ENCODE peak calls at places on chromosome 1, in eight cellular contexts. M is NCI-H1092 treated with DMSO at 0.1 percent for 48 hours; C is posterior cingulate gyrus; I is left ventricle myocardium inferior; Z is NK-92 treated with Interleukin-12 subunit alpha and Interleukin-12 subunit beta, amount 100 ng/mL, for 24 hours; E is activated T-cell treated with anti-CD3 and anti-CD28 coated beads for 24 hours; W is spleen; A is M059J. Y is an unnamed sample.

GRCh38 chr1:226938903-226939438 is 1.1 kb upstream of the COQ8A start:
- DNase-seq in A (peak; percentile 68), E (no peak), M (peak; percentile 42), W (no peak), Z (no peak), I (no peak), C (no peak), Y (no peak)

GRCh38 chr1:153395136-153395685 is 4.3 kb upstream of the S100A8 start:
- DNase-seq in A (peak; percentile 28), I (peak; percentile 37), C (no peak), E (no peak), W (no peak), Z (no peak), M (no peak), Y (no peak)

GRCh38 chr1:56798053-56798471 is 21.1 kb downstream of the FYB2 start:
- DNase-seq in M (no peak), I (no peak), A (peak; percentile 83), Z (no peak), W (no peak), C (no peak), E (no peak), Y (no peak)

GRCh38 chr1:74505889-74506288 is 6.5 kb downstream of the LRRC53 start:
- DNase-seq in Z (no peak), M (no peak), C (no peak), W (no peak), I (no peak), A (no peak), E (no peak), Y (no peak)

GRCh38 chr1:185745165-185745564 is 11.0 kb downstream of the HMCN1 start:
- DNase-seq in I (no peak), M (no peak), Z (no peak), W (no peak), A (no peak), C (no peak), E (no peak), Y (no peak)

GRCh38 chr1:206935491-206936067 is 10.7 kb downstream of the PIGR start:
- DNase-seq in I (no peak), Z (no peak), E (no peak), W (no peak), C (peak; percentile 26), A (peak; percentile 8), M (peak; percentile 13), Y (peak; percentile 51)

GRCh38 chr1:248884632-248885295 is 21.3 kb upstream of the PGBD2 start:
- DNase-seq in Z (no peak), A (no peak), W (no peak), I (no peak), E (no peak), C (no peak), M (no peak), Y (no peak)

GRCh38 chr1:67058761-67059160 is 4.8 kb upstream of the SLC35D1 start:
- DNase-seq in A (peak; percentile 22), C (no peak), I (no peak), E (no peak), Z (no peak), W (no peak), M (no peak), Y (no peak)

GRCh38 chr1:243712890-243713425 is 137.1 kb downstream of the AKT3 start:
- DNase-seq in A (no peak), Z (no peak), C (no peak), M (peak; percentile 98), W (no peak), I (no peak), E (no peak), Y (no peak)

GRCh38 chr1:46691997-46692790 is 20.5 kb downstream of the TEX38 start:
- DNase-seq in C (peak; percentile 52), M (no peak), I (no peak), W (no peak), Z (no peak), A (peak; percentile 26), E (no peak), Y (peak; percentile 44)

GRCh38 chr1:230808268-230808872 is 60.0 kb downstream of the C1orf198 start:
- DNase-seq in M (no peak), I (no peak), C (no peak), W (no peak), Z (no peak), A (no peak), E (no peak), Y (no peak)

GRCh38 chr1:178632619-178633018 is 92.4 kb upstream of the RALGPS2 start:
- DNase-seq in W (no peak), Z (no peak), M (no peak), A (peak; percentile 81), E (no peak), I (no peak), C (no peak), Y (no peak)

GRCh38 chr1:225928186-225929175 is 4.4 kb upstream of the PYCR2 start:
- DNase-seq in C (no peak), W (peak; percentile 66), E (peak; percentile 7), M (no peak), A (no peak), Z (no peak), I (no peak), Y (no peak)

Y was measured in trophoblast cell.